ENCODE peak calls at places on chromosomes 6 and 20, in seven cellular contexts. D is left ventricle myocardium inferior; W is H1; L is activated T-cell treated with anti-CD3 and anti-CD28 coated beads for 1 hour; R is stimulated activated CD4-positive, alpha-beta T cell treated with anti-CD3 and anti-CD28 coated beads, Interleukin-15, amount 100 ng/mL, for 24 hours; T is left colon; E is cardiac muscle cell. X is an unnamed sample.
A peak's percentile ranks its signal among the peaks of the same experiment; 100 is the strongest.

GRCh38 chr6:111949546-111949945 is 76.3 kb upstream of the FYN start:
- DNase-seq in D (no peak), W (no peak), L (no peak), R (no peak), T (no peak), E (no peak), X (no peak)

GRCh38 chr20:4885877-4886276 is 115.4 kb downstream of the SLC23A2 start:
- DNase-seq in D (no peak), W (no peak), L (no peak), R (no peak), T (no peak), E (no peak), X (no peak)

GRCh38 chr20:2101057-2101934 is at the start of gene STK35:
- DNase-seq in D (no peak), W (peak; percentile 80), L (no peak), R (peak; percentile 87), T (peak; percentile 83), E (no peak), X (no peak)

GRCh38 chr20:39800548-39800947 is 838.4 kb downstream of the DHX35 start:
- DNase-seq in D (peak; percentile 56), W (no peak), L (no peak), R (no peak), T (peak; percentile 30), E (peak; percentile 76), X (no peak)

GRCh38 chr6:43052842-43053544 is 658 bp downstream of the CUL7 start:
- DNase-seq in D (no peak), W (no peak), L (no peak), R (peak; percentile 48), T (peak; percentile 36), E (peak; percentile 41), X (no peak)

GRCh38 chr6:83108378-83108777 is 40.9 kb downstream of the DOP1A start:
- DNase-seq in D (no peak), W (no peak), L (no peak), R (no peak), T (no peak), E (no peak), X (no peak)

GRCh38 chr6:168703970-168704369 is 263.0 kb downstream of the SMOC2 start:
- DNase-seq in D (no peak), W (no peak), L (no peak), R (no peak), T (no peak), E (peak; percentile 5), X (no peak)

GRCh38 chr6:111416529-111416928 is 66.5 kb downstream of the REV3L start:
- DNase-seq in D (no peak), W (no peak), L (no peak), R (no peak), T (no peak), E (no peak), X (no peak)

GRCh38 chr6:157682856-157683481 is 140.1 kb upstream of the SNX9 start:
- DNase-seq in D (no peak), W (no peak), L (no peak), R (no peak), T (no peak), E (peak; percentile 82), X (no peak)

GRCh38 chr6:125945378-125946141 is 11.0 kb upstream of the HINT3 start:
- DNase-seq in D (no peak), W (no peak), L (no peak), R (no peak), T (no peak), E (peak; percentile 75), X (no peak)

GRCh38 chr6:150001295-150001990 is 23.9 kb downstream of the RAET1L start:
- DNase-seq in D (no peak), W (no peak), L (no peak), R (peak; percentile 57), T (no peak), E (no peak), X (no peak)

GRCh38 chr6:144568241-144568640 is 283.1 kb downstream of the UTRN start:
- DNase-seq in D (no peak), W (no peak), L (no peak), R (no peak), T (no peak), E (peak; percentile 38), X (no peak)

GRCh38 chr6:64988148-64988547 is 718.9 kb downstream of the EYS start:
- DNase-seq in D (no peak), W (no peak), L (no peak), R (no peak), T (no peak), E (no peak), X (no peak)

GRCh38 chr6:36829919-36830544 is 9.2 kb downstream of the CPNE5 start:
- DNase-seq in D (peak; percentile 84), W (no peak), L (no peak), R (no peak), T (peak; percentile 66), E (peak; percentile 88), X (no peak)

GRCh38 chr6:109455161-109455501 is 441 bp downstream of the MICAL1 start:
- DNase-seq in D (no peak), W (no peak), L (no peak), R (peak; percentile 60), T (peak; percentile 56), E (no peak), X (no peak)

GRCh38 chr6:683742-684440 is 9.0 kb downstream of the EXOC2 start:
- DNase-seq in D (no peak), W (peak; percentile 63), L (no peak), R (peak; percentile 14), T (no peak), E (peak; percentile 82), X (no peak)

GRCh38 chr20:39795401-39796272 is 833.5 kb downstream of the DHX35 start:
- DNase-seq in D (no peak), W (no peak), L (no peak), R (no peak), T (no peak), E (no peak), X (no peak)